ENCODE peak calls at places on chromosome 17, in seven cellular contexts. Y is IMR-90, B is H9, I is neuronal stem cell, D is HCT116, T is keratinocyte, O is endothelial cell of umbilical vein. P is an unnamed sample.
A peak's percentile ranks its signal among the peaks of the same experiment; 100 is the strongest.

GRCh38 chr17:3893720-3894116 is 865 bp upstream of the CAMKK1 start:
- DNase-seq in Y (no peak), B (no peak), I (no peak), D (no peak), T (no peak), O (no peak), P (no peak)

GRCh38 chr17:41483531-41483930 is 2.6 kb upstream of the KRT35 start:
- DNase-seq in Y (no peak), B (no peak), I (no peak), D (no peak), T (no peak), O (no peak), P (no peak)

GRCh38 chr17:42456223-42457106 is 2.2 kb upstream of the ATP6V0A1 start:
- DNase-seq in Y (peak; percentile 83), B (no peak), I (no peak), D (no peak), T (no peak), O (peak; percentile 88), P (peak; percentile 90)

GRCh38 chr17:72876413-72876812 is 216.1 kb downstream of the SLC39A11 start:
- DNase-seq in Y (no peak), B (no peak), I (no peak), D (no peak), T (no peak), O (no peak), P (no peak)

GRCh38 chr17:358491-359133 is 6.0 kb upstream of the RPH3AL start:
- DNase-seq in Y (no peak), B (peak; percentile 45), I (no peak), D (no peak), T (no peak), O (no peak), P (no peak)

GRCh38 chr17:45740553-45741330 is 43.4 kb upstream of the CRHR1 start:
- DNase-seq in Y (peak; percentile 13), B (peak; percentile 99), I (peak; percentile 87), D (peak; percentile 89), T (no peak), O (peak; percentile 27), P (peak; percentile 2)

GRCh38 chr17:15274017-15274416 is 8.9 kb upstream of the PMP22 start:
- DNase-seq in Y (no peak), B (no peak), I (no peak), D (no peak), T (no peak), O (no peak), P (peak; percentile 27)

GRCh38 chr17:76382803-76383644 is 1.4 kb upstream of the SPHK1 start:
- DNase-seq in Y (peak; percentile 78), B (peak; percentile 86), I (peak; percentile 82), D (no peak), T (no peak), O (peak; percentile 74), P (peak; percentile 80)

GRCh38 chr17:72446118-72446517 is 325.3 kb downstream of the SOX9 start:
- DNase-seq in Y (no peak), B (no peak), I (no peak), D (no peak), T (no peak), O (no peak), P (no peak)

GRCh38 chr17:6460531-6461161 is 16.4 kb downstream of the PIMREG start:
- DNase-seq in Y (no peak), B (no peak), I (no peak), D (no peak), T (no peak), O (no peak), P (no peak)

DNA sequence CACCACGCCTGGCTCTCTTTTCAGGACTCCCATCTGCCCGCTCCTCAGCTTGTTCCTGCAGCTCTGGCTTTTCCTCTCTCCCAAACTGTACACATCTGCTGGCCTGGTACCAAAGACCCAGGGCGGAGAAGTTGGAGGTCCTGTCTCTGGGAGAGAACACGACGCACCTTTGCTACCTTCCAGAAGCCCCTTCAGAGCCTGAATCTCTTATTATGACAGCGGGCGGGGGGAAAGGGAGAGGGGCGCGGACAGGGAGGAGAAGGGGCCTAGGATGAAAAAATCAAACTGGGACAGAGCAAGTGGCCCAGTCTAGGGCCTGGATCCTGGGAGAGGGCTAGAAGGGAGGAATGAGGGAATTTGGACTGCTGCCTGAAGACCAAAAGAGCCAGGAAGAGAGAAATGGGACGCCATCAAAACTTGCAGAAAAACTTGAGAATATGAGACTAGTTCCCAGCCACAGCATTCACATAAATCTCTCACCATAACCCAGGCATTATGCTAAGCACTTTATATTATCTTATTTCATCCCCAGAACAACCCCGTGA is 2.5 kb upstream of the PER1 start:
- DNase-seq in Y (no peak), B (no peak), I (no peak), D (no peak), T (no peak), O (no peak), P (no peak)
- H3K9ac ChIP-seq in Y (no peak overlapping the region), B (peak overlapping the region; percentile 20), I (peak overlapping the region; percentile 27), D (peak overlapping the region; percentile 99), T (peak overlapping the region; percentile 100), O (peak overlapping the region; percentile 68), P (peak overlapping the region; percentile 91)

GRCh38 chr17:9002610-9003354 is 18.5 kb upstream of the NTN1 start:
- DNase-seq in Y (no peak), B (peak; percentile 63), I (peak; percentile 62), D (no peak), T (no peak), O (no peak), P (peak; percentile 3)
- H3K4me2 ChIP-seq in Y (no peak overlapping the region), B (peak overlapping the region; percentile 48), I (peak overlapping the region; percentile 88), D (no peak overlapping the region), T (no peak overlapping the region), O (no peak overlapping the region), P (peak overlapping the region; percentile 76)

GRCh38 chr17:17032131-17032692 is 10.0 kb upstream of the MPRIP start:
- DNase-seq in Y (peak; percentile 89), B (no peak), I (no peak), D (no peak), T (peak; percentile 75), O (peak; percentile 61), P (peak; percentile 95)
- H3K9ac ChIP-seq in Y (no peak overlapping the region), B (no peak overlapping the region), I (no peak overlapping the region), D (peak overlapping the region; percentile 46), T (peak overlapping the region; percentile 34), O (no peak overlapping the region), P (peak overlapping the region; percentile 39)

GRCh38 chr17:55303701-55304145 is 39.0 kb downstream of the HLF start:
- DNase-seq in Y (peak; percentile 13), B (no peak), I (no peak), D (no peak), T (no peak), O (no peak), P (peak; percentile 16)
- H3K4me2 ChIP-seq in Y (no peak overlapping the region), B (no peak overlapping the region), I (no peak overlapping the region), D (no peak overlapping the region), T (no peak overlapping the region), O (no peak overlapping the region), P (no peak overlapping the region)

GRCh38 chr17:81994593-81995462 is 17.4 kb downstream of the ASPSCR1 start:
- DNase-seq in Y (no peak), B (no peak), I (no peak), D (no peak), T (no peak), O (no peak), P (no peak)

GRCh38 chr17:81993726-81994592 is 16.5 kb downstream of the ASPSCR1 start:
- DNase-seq in Y (no peak), B (no peak), I (no peak), D (no peak), T (no peak), O (no peak), P (no peak)

GRCh38 chr17:81987161-81987770 is 9.8 kb downstream of the ASPSCR1 start:
- DNase-seq in Y (no peak), B (no peak), I (no peak), D (no peak), T (no peak), O (no peak), P (no peak)

GRCh38 chr17:81991684-81992513 is 14.5 kb downstream of the ASPSCR1 start:
- DNase-seq in Y (peak; percentile 31), B (peak; percentile 76), I (peak; percentile 20), D (no peak), T (no peak), O (peak; percentile 36), P (peak; percentile 35)

DNA sequence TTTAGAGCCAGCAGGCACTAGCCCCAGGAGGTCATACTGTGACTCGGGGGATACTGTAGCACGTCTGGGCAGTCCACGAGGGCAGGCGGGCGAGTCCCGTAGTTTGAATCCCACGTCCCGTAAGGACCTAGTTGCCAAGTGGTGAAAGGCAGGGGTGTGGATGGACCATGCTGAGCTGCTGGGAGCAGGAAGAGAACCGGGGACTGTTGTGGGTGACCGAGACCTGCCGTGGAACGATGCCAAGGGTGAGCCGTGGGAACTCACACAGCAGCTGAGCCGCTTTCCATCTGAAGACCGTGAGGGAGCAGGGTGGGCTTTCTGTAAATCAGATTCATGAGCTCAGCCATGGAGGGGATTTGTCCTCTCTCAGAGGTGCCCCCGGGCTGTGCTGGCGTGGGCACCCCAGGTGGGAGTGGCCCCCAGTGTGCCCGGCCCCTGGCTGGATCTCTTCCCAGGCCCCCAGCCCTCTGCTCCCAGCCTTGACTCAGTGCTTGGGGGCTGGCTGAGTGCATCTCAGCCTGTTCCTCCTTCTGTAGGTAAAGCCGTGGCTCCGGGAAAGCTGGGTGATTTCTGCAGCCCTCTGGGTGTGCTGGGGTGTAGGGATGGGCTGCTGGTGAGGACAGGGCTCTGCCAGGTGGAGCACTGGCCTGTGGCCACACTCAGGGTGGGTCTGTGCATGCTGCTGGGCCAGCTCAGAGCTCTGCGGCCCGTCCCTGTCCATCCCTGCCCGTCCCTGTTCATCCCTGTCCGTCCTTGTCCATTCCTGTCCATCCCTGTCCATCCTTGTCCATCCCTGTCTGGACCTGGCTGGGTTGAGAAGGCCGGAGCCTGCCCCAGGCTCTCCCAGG is 13.6 kb downstream of the ASPSCR1 start:
- DNase-seq in Y (no peak), B (no peak), I (no peak), D (no peak), T (no peak), O (no peak), P (no peak)
- H3K9ac ChIP-seq in Y (no peak overlapping the region), B (no peak overlapping the region), I (peak overlapping the region; percentile 83), D (no peak overlapping the region), T (no peak overlapping the region), O (no peak overlapping the region), P (no peak overlapping the region)

GRCh38 chr17:61495161-61495857 is 43.1 kb downstream of the TBX4 start:
- DNase-seq in Y (peak; percentile 33), B (no peak), I (no peak), D (peak; percentile 93), T (no peak), O (peak; percentile 56), P (peak; percentile 33)
- H3K4me2 ChIP-seq in Y (no peak overlapping the region), B (no peak overlapping the region), I (no peak overlapping the region), D (peak overlapping the region; percentile 77), T (no peak overlapping the region), O (peak overlapping the region; percentile 69), P (peak overlapping the region; percentile 66)

GRCh38 chr17:40191237-40192208 is 14.3 kb downstream of the RAPGEFL1 start:
- DNase-seq in Y (peak; percentile 76), B (peak; percentile 93), I (no peak), D (peak; percentile 43), T (no peak), O (peak; percentile 88), P (peak; percentile 70)
- H3K9ac ChIP-seq in Y (peak overlapping the region; percentile 61), B (peak overlapping the region; percentile 42), I (peak overlapping the region; percentile 79), D (peak overlapping the region; percentile 21), T (peak overlapping the region; percentile 12), O (no peak overlapping the region), P (peak overlapping the region; percentile 43)

GRCh38 chr17:37672545-37673078 is 29.4 kb upstream of the DDX52 start:
- DNase-seq in Y (peak; percentile 23), B (no peak), I (no peak), D (no peak), T (no peak), O (no peak), P (peak; percentile 9)
- H3K4me2 ChIP-seq in Y (no peak overlapping the region), B (no peak overlapping the region), I (no peak overlapping the region), D (no peak overlapping the region), T (peak overlapping the region; percentile 76), O (no peak overlapping the region), P (peak overlapping the region; percentile 64)